ENCODE peak calls at places on chromosomes 13 and 19, in six cellular contexts. A is choroid plexus epithelial cell, G is WTC11, X is M059J, T is NCI-H1930, J is COLO829. W is an unnamed sample.

GRCh38 chr19:40366697-40367561 is 18.4 kb downstream of the PLD3 start:
- DNase-seq in X (no peak), G (peak), J (no peak), A (peak), T (no peak), W (no peak)

GRCh38 chr19:14182481-14182880 is 23.5 kb downstream of the ADGRL1 start:
- DNase-seq in J (no peak), T (no peak), A (no peak), X (no peak), G (no peak), W (no peak)

GRCh38 chr19:4088975-4089374 is 22.3 kb upstream of the ZBTB7A start:
- DNase-seq in G (no peak), A (no peak), T (no peak), X (no peak), J (no peak), W (no peak)

GRCh38 chr13:110942248-110942981 is 27.5 kb upstream of the ANKRD10 start:
- DNase-seq in J (no peak), G (no peak), X (peak), T (no peak), A (peak), W (peak)

GRCh38 chr19:45954132-45954531 is 19.5 kb downstream of the NOVA2 start:
- DNase-seq in X (peak), J (no peak), A (no peak), T (no peak), G (peak), W (no peak)

GRCh38 chr19:42066075-42066754 is 3.8 kb downstream of the GRIK5 start:
- DNase-seq in G (peak), X (peak), T (peak), A (peak), J (peak), W (no peak)

GRCh38 chr13:100870898-100871297 is 196.3 kb upstream of the TMTC4 start:
- DNase-seq in X (no peak), A (no peak), T (no peak), J (no peak), G (no peak), W (no peak)

GRCh38 chr13:29835280-29836061 is 14.9 kb downstream of the UBL3 start:
- DNase-seq in T (no peak), X (no peak), A (no peak), G (peak), J (no peak), W (no peak)

GRCh38 chr13:36072536-36072935 is 58.6 kb downstream of the DCLK1 start:
- DNase-seq in X (no peak), T (no peak), G (no peak), A (no peak), J (no peak), W (no peak)

GRCh38 chr19:48962029-48962848 is 2.9 kb upstream of the FTL start:
- DNase-seq in A (peak), X (peak), T (no peak), J (no peak), G (no peak), W (no peak)

GRCh38 chr13:109610517-109610916 is 175.9 kb downstream of the IRS2 start:
- DNase-seq in G (peak), J (no peak), X (peak), T (peak), A (peak), W (no peak)

GRCh38 chr19:35365303-35365702 is 5.6 kb upstream of the GPR42 start:
- DNase-seq in G (no peak), A (no peak), J (no peak), X (no peak), T (no peak), W (no peak)

GRCh38 chr19:51129716-51130115 is 5.0 kb downstream of the SIGLEC9 start:
- DNase-seq in X (no peak), G (no peak), A (no peak), T (no peak), J (no peak), W (no peak)

GRCh38 chr19:5430237-5430636 is 25.0 kb upstream of the ZNRF4 start:
- DNase-seq in J (no peak), A (no peak), X (no peak), T (no peak), G (peak), W (no peak)

GRCh38 chr13:88303157-88303556 is 632.0 kb downstream of the SLITRK5 start:
- DNase-seq in A (no peak), X (no peak), G (no peak), J (no peak), T (no peak), W (no peak)

GRCh38 chr19:38384209-38385027 is 3.4 kb downstream of the GGN start:
- DNase-seq in X (no peak), J (no peak), A (peak), T (no peak), G (peak), W (no peak)

GRCh38 chr13:26010487-26011207 is 41.2 kb downstream of the SHISA2 start:
- DNase-seq in X (no peak), G (no peak), A (no peak), T (no peak), J (no peak), W (no peak)

GRCh38 chr13:113537909-113538688 is 46.5 kb upstream of the TFDP1 start:
- DNase-seq in T (no peak), A (no peak), J (no peak), G (no peak), X (no peak), W (no peak)

GRCh38 chr13:49342404-49342803 is 94.7 kb downstream of the CDADC1 start:
- DNase-seq in G (no peak), A (no peak), J (no peak), T (no peak), X (no peak), W (no peak)

GRCh38 chr13:34376483-34376882 is 558.5 kb downstream of the RFC3 start:
- DNase-seq in J (no peak), T (no peak), G (no peak), A (no peak), X (no peak), W (no peak)

GRCh38 chr19:5983367-5983955 is 5.5 kb upstream of the RANBP3 start:
- DNase-seq in X (no peak), A (no peak), G (no peak), T (no peak), J (no peak), W (no peak)

GRCh38 chr19:18339703-18340102 is 695 bp upstream of the PGPEP1 start:
- DNase-seq in X (peak), G (peak), T (no peak), J (no peak), A (peak), W (no peak)

GRCh38 chr13:72205773-72206172 is 338.8 kb upstream of the DACH1 start:
- DNase-seq in G (no peak), J (no peak), A (peak), X (peak), T (no peak), W (no peak)

GRCh38 chr13:97198753-97199152 is 23.4 kb upstream of the MBNL2 start:
- DNase-seq in T (no peak), G (no peak), J (no peak), A (no peak), X (peak), W (no peak)

GRCh38 chr13:76980075-76980718 is 11.7 kb upstream of the CLN5 start:
- DNase-seq in A (peak), T (peak), G (peak), X (peak), J (peak), W (no peak)

GRCh38 chr13:36131215-36131930 is at the start of gene DCLK1:
- DNase-seq in A (peak), J (no peak), X (peak), G (peak), T (peak), W (no peak)

GRCh38 chr19:6086081-6086858 is 24.0 kb downstream of the RFX2 start:
- DNase-seq in A (no peak), X (peak), J (no peak), G (no peak), T (no peak), W (no peak)

GRCh38 chr13:43872181-43872580 is 7.4 kb downstream of the CCDC122 start:
- DNase-seq in X (no peak), G (no peak), A (no peak), T (no peak), J (no peak), W (no peak)

GRCh38 chr13:49669735-49670309 is 21.5 kb downstream of the EBPL start:
- DNase-seq in T (peak), J (peak), G (peak), A (peak), X (peak), W (no peak)

GRCh38 chr19:51027873-51028272 is 1.5 kb upstream of the KLK11 start:
- DNase-seq in X (no peak), A (no peak), J (no peak), T (no peak), G (no peak), W (no peak)

GRCh38 chr19:18507727-18508440 is 14.0 kb downstream of the ELL start:
- DNase-seq in T (no peak), J (peak), A (no peak), G (no peak), X (peak), W (no peak)

GRCh38 chr19:52248256-52248655 is 21.1 kb upstream of the ZNF766 start:
- DNase-seq in X (peak), T (peak), G (peak), A (peak), J (no peak), W (no peak)

GRCh38 chr19:16886305-16886880 is 2.4 kb upstream of the F2RL3 start:
- DNase-seq in T (no peak), A (peak), G (no peak), J (no peak), X (peak), W (no peak)

GRCh38 chr13:34302596-34302995 is 484.6 kb downstream of the RFC3 start:
- DNase-seq in G (no peak), J (no peak), T (no peak), A (no peak), X (no peak), W (no peak)

GRCh38 chr19:55549500-55550320 is 4.4 kb upstream of the SBK3 start:
- DNase-seq in G (peak), A (peak), T (peak), J (peak), X (peak), W (no peak)

GRCh38 chr19:21434516-21434915 is 37.6 kb downstream of the ZNF493 start:
- DNase-seq in T (no peak), A (no peak), J (no peak), G (no peak), X (peak), W (no peak)

GRCh38 chr13:48403151-48403631 is 9.7 kb downstream of the LPAR6 start:
- DNase-seq in G (no peak), T (no peak), J (no peak), X (no peak), A (peak), W (peak)

W was measured in GM12878.